ENCODE peak calls at places on chromosomes 1 and 21, in six cellular contexts. M, A, R, N, F and C are unnamed samples.

GRCh38 chr1:10943991-10944730 is 68.3 kb upstream of the TARDBP start:
- DNase-seq in M (peak; percentile 63), A (no peak), R (no peak), N (no peak), F (peak; percentile 37), C (no peak)

GRCh38 chr1:91011726-91012125 is 10.1 kb downstream of the ZNF644 start:
- DNase-seq in M (no peak), A (no peak), R (no peak), N (no peak), F (no peak), C (no peak)

GRCh38 chr21:15809818-15810217 is 80.0 kb downstream of the USP25 start:
- DNase-seq in M (no peak), A (no peak), R (no peak), N (no peak), F (no peak), C (no peak)

GRCh38 chr1:94560333-94560732 is 18.8 kb upstream of the F3 start:
- DNase-seq in M (no peak), A (no peak), R (no peak), N (no peak), F (no peak), C (no peak)

GRCh38 chr1:203038217-203038741 is 12.0 kb downstream of the PPFIA4 start:
- DNase-seq in M (no peak), A (no peak), R (peak; percentile 79), N (no peak), F (no peak), C (peak; percentile 59)

GRCh38 chr1:201949491-201949890 is 3.1 kb upstream of the LMOD1 start:
- DNase-seq in M (no peak), A (no peak), R (no peak), N (no peak), F (no peak), C (no peak)

GRCh38 chr1:9149837-9150581 is 21.1 kb upstream of the GPR157 start:
- DNase-seq in M (no peak), A (no peak), R (no peak), N (peak; percentile 60), F (no peak), C (no peak)

GRCh38 chr21:44066116-44066515 is 41.1 kb upstream of the PWP2 start:
- DNase-seq in M (no peak), A (no peak), R (no peak), N (no peak), F (no peak), C (no peak)

GRCh38 chr1:28246427-28246832 is 10.5 kb downstream of the ATP5IF1 start:
- DNase-seq in M (no peak), A (no peak), R (no peak), N (no peak), F (no peak), C (no peak)

GRCh38 chr1:157073944-157074685 is 25.5 kb downstream of the ETV3L start:
- DNase-seq in M (peak; percentile 77), A (peak; percentile 81), R (no peak), N (peak; percentile 71), F (peak; percentile 71), C (peak; percentile 71)

GRCh38 chr1:153465728-153466625 is 5.5 kb upstream of the S100A7 start:
- DNase-seq in M (peak; percentile 42), A (peak; percentile 66), R (no peak), N (peak; percentile 54), F (peak; percentile 52), C (no peak)

GRCh38 chr1:246534114-246534513 is 27.0 kb upstream of the SMYD3 start:
- DNase-seq in M (no peak), A (no peak), R (no peak), N (no peak), F (no peak), C (no peak)

GRCh38 chr1:151443846-151444790 is 15.2 kb downstream of the POGZ start:
- DNase-seq in M (peak; percentile 64), A (peak; percentile 69), R (no peak), N (peak; percentile 58), F (peak; percentile 63), C (no peak)

GRCh38 chr1:232950919-232951579 is 638 bp downstream of the NTPCR start:
- DNase-seq in M (no peak), A (peak; percentile 44), R (no peak), N (no peak), F (no peak), C (no peak)

GRCh38 chr1:206766251-206766856 is 4.2 kb upstream of the IL19 start:
- DNase-seq in M (peak; percentile 37), A (peak; percentile 7), R (no peak), N (peak; percentile 47), F (no peak), C (no peak)

GRCh38 chr1:162316187-162316586 is 60.5 kb downstream of the SPATA46 start:
- DNase-seq in M (no peak), A (no peak), R (no peak), N (no peak), F (no peak), C (no peak)

GRCh38 chr1:9332513-9333143 is 39.9 kb downstream of the SPSB1 start:
- DNase-seq in M (no peak), A (no peak), R (no peak), N (no peak), F (no peak), C (no peak)

GRCh38 chr1:204617256-204618147 is 68.0 kb downstream of the LRRN2 start:
- DNase-seq in M (no peak), A (no peak), R (no peak), N (no peak), F (no peak), C (peak; percentile 57)

DNA sequence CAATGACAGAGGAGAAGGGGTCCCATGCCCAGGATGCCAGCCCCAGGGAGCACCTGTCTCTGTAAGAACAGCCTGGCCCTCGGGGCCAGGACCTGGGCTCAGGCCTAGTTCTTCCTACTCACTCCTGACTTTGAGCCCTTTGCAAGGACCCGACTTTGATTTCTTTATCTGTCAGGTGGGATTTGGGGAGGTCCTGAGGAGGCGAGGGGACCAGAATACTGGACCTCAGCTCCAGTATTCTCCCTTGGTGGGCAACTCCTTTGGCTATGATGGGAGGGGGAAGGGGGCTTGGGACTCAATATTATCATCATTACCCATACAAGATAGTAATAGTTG is 18.1 kb downstream of the KCNQ4 start:
- DNase-seq in M (no peak), A (no peak), R (no peak), N (no peak), F (no peak), C (no peak)
- H3K4me3 ChIP-seq in M (peak overlapping the region; percentile 49), A (peak overlapping the region; percentile 7), R (peak overlapping the region; percentile 25), N (no peak overlapping the region), F (peak overlapping the region; percentile 41), C (peak overlapping the region; percentile 53)

DNA sequence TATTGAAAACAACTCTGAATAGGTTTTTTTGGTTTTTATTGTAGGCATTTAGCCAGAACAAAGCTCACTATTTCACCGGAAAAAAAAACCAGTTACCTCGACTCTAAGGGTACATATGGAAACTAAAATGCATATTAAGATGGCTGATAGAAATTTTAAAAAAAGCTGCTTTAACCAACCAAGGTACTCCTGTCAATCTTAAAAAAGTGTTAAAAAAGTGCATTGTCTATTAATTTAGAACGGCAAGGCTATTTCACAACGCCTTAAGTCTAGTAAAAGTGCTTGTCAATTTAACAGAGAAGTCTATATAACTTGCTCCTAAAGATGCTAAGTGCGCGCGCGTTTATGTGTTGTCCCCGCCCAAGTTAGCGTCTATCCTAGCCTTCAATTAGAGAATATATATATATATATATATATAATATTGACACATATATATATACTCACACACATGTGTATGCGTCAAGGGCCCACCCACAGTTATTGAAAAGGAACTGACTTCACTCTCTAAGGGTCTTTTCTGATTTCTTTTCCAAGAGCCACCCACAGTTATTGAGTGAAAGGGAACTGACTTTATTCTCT is 929 bp downstream of the ASPM start:
- DNase-seq in M (no peak), A (no peak), R (no peak), N (no peak), F (no peak), C (no peak)
- H3K27ac ChIP-seq in M (peak overlapping the region; percentile 61), A (no peak overlapping the region), R (peak overlapping the region; percentile 79), N (no peak overlapping the region), F (no peak overlapping the region), C (no peak overlapping the region)

DNA sequence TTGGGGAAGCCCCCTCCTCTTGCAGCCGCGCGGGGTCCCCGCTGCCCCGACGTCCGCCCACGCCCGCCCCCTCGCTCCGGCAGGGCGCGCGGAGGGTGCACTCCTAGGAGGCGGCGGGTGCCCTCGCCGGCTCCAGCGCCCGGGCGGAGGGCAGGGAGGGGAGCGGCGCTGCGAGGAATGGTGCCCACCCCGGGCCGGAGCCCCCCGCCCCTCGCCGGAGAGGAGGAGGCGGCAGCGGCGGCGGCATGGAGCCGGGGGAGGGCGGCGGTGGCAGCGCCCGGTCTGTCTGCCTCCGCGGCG is 451 bp downstream of the FAM78B start:
- DNase-seq in M (no peak), A (peak; percentile 44), R (no peak), N (no peak), F (no peak), C (no peak)
- TF ChIP-seq CTCF in M (no peak), A (no peak), R (no peak), N (no peak), F (no peak), C (no peak)

GRCh38 chr21:17441370-17441769 is 71.5 kb upstream of the CXADR start:
- DNase-seq in M (peak; percentile 85), A (no peak), R (no peak), N (peak; percentile 61), F (no peak), C (no peak)
- H3K4me3 ChIP-seq in M (no peak overlapping the region), A (no peak overlapping the region), R (no peak overlapping the region), N (no peak overlapping the region), F (no peak overlapping the region), C (no peak overlapping the region)

GRCh38 chr1:230858236-230858820 is 10.0 kb downstream of the C1orf198 start:
- DNase-seq in M (no peak), A (no peak), R (no peak), N (no peak), F (no peak), C (no peak)
- H3K27ac ChIP-seq in M (peak overlapping the region; percentile 59), A (no peak overlapping the region), R (no peak overlapping the region), N (no peak overlapping the region), F (no peak overlapping the region), C (peak overlapping the region; percentile 94)